ENCODE peak calls at places on chromosomes 11 and 22, in seven cellular contexts. Z is GM13976; U is uterus; E is astrocyte of the spinal cord; T is Kasumi-1; W is activated T-cell treated with anti-CD3 and anti-CD28 coated beads, Interleukin-2, amount 50 U/mL, for 72 hours; O is H54. X is an unnamed sample.

GRCh38 chr22:44395116-44396005 is 82.6 kb upstream of the SHISAL1 start:
- DNase-seq in W (no peak), O (no peak), U (peak), E (no peak), Z (no peak), T (no peak), X (no peak)

GRCh38 chr11:59289782-59290181 is 68.9 kb upstream of the OR5AN1 start:
- DNase-seq in U (no peak), W (no peak), Z (no peak), O (no peak), T (no peak), E (no peak), X (no peak)

GRCh38 chr11:4464216-4465159 is 15.4 kb downstream of the OR52K2 start:
- DNase-seq in Z (no peak), E (peak), U (no peak), O (no peak), W (no peak), T (peak), X (no peak)

GRCh38 chr11:100546714-100547113 is 140.4 kb upstream of the ARHGAP42 start:
- DNase-seq in W (no peak), Z (no peak), E (peak), T (no peak), U (no peak), O (no peak), X (no peak)

GRCh38 chr22:37411655-37412054 is 15.6 kb downstream of the ELFN2 start:
- DNase-seq in O (no peak), T (no peak), E (no peak), W (no peak), Z (no peak), U (no peak), X (no peak)

GRCh38 chr11:1826552-1827094 is 8.2 kb upstream of the SYT8 start:
- DNase-seq in O (peak), T (peak), W (no peak), E (peak), Z (peak), U (no peak), X (peak)

GRCh38 chr11:110366234-110366633 is 63.5 kb upstream of the FDX1 start:
- DNase-seq in U (no peak), T (no peak), W (no peak), Z (no peak), O (no peak), E (peak), X (no peak)

GRCh38 chr22:19355413-19356157 is 64.1 kb upstream of the CLTCL1 start:
- DNase-seq in T (no peak), E (no peak), U (no peak), W (no peak), Z (no peak), O (no peak), X (no peak)

GRCh38 chr11:121895919-121896318 is 220.1 kb downstream of the BLID start:
- DNase-seq in T (no peak), E (peak), U (no peak), W (no peak), O (no peak), Z (no peak), X (peak)

GRCh38 chr11:50275133-50275532 is 242.5 kb downstream of the OR4C45 start:
- DNase-seq in T (no peak), Z (no peak), O (no peak), W (no peak), E (no peak), U (no peak), X (no peak)

GRCh38 chr11:115503083-115503885 is 931 bp downstream of the CADM1 start:
- DNase-seq in U (peak), W (peak), T (no peak), Z (peak), O (no peak), E (peak), X (peak)

GRCh38 chr22:32702421-32702820 is 99.1 kb upstream of the TIMP3 start:
- DNase-seq in Z (no peak), O (no peak), E (no peak), U (no peak), T (no peak), W (no peak), X (no peak)

GRCh38 chr11:112732031-112732430 is 229.2 kb upstream of the NCAM1 start:
- DNase-seq in T (no peak), O (no peak), W (no peak), E (no peak), Z (no peak), U (no peak), X (no peak)

GRCh38 chr11:96278039-96278897 is 64.7 kb downstream of the MAML2 start:
- DNase-seq in E (peak), W (no peak), U (no peak), T (no peak), O (no peak), Z (no peak), X (no peak)

X was measured in AG20443.